ENCODE peak calls at places on chromosomes 4 and X, in five cellular contexts. I, U, S, B and W are unnamed samples.

GRCh38 chr4:25993564-25994185 is 79.7 kb downstream of the SMIM20 start:
- DNase-seq in I (no peak), U (peak; percentile 13), S (peak; percentile 27), B (peak; percentile 22), W (no peak)

GRCh38 chrX:10634681-10635161 is 14.3 kb upstream of the MID1 start:
- DNase-seq in I (peak; percentile 59), U (peak; percentile 71), S (no peak), B (peak; percentile 21), W (no peak)

GRCh38 chr4:184728858-184729257 is 5.0 kb downstream of the CENPU start:
- DNase-seq in I (no peak), U (no peak), S (no peak), B (no peak), W (no peak)

GRCh38 chr4:53777244-53777984 is 186.1 kb upstream of the LNX1 start:
- DNase-seq in I (peak; percentile 35), U (peak; percentile 15), S (no peak), B (no peak), W (peak; percentile 63)

GRCh38 chr4:153174821-153175567 is 29.2 kb upstream of the TRIM2 start:
- DNase-seq in I (no peak), U (no peak), S (no peak), B (no peak), W (no peak)

GRCh38 chr4:140308366-140309123 is 64.9 kb upstream of the SCOC start:
- DNase-seq in I (no peak), U (no peak), S (peak; percentile 75), B (peak; percentile 67), W (peak; percentile 32)

GRCh38 chr4:93169966-93170365 is 658.6 kb upstream of the ATOH1 start:
- DNase-seq in I (no peak), U (no peak), S (no peak), B (no peak), W (no peak)

GRCh38 chr4:124135409-124135813 is 577.1 kb downstream of the ANKRD50 start:
- DNase-seq in I (peak; percentile 24), U (no peak), S (no peak), B (no peak), W (no peak)

GRCh38 chr4:96352051-96352517 is 512.2 kb downstream of the PDHA2 start:
- DNase-seq in I (no peak), U (no peak), S (no peak), B (no peak), W (no peak)

GRCh38 chr4:160717848-160718247 is 1446.0 kb downstream of the FSTL5 start:
- DNase-seq in I (no peak), U (no peak), S (no peak), B (no peak), W (no peak)

GRCh38 chr4:132614682-132615081 is 534.4 kb upstream of the PCDH10 start:
- DNase-seq in I (no peak), U (no peak), S (no peak), B (no peak), W (no peak)

GRCh38 chr4:110869862-110870577 is 247.1 kb upstream of the PITX2 start:
- DNase-seq in I (no peak), U (no peak), S (no peak), B (no peak), W (no peak)

GRCh38 chr4:94354474-94354896 is 11.8 kb upstream of the HPGDS start:
- DNase-seq in I (no peak), U (no peak), S (no peak), B (no peak), W (no peak)

GRCh38 chr4:107736924-107737448 is 17.0 kb upstream of the PAPSS1 start:
- DNase-seq in I (no peak), U (peak; percentile 31), S (no peak), B (no peak), W (no peak)

GRCh38 chrX:133676344-133677122 is 261.2 kb upstream of the GPC4 start:
- DNase-seq in I (no peak), U (no peak), S (no peak), B (no peak), W (no peak)

GRCh38 chr4:81648576-81649272 is 177.0 kb upstream of the RASGEF1B start:
- DNase-seq in I (no peak), U (no peak), S (no peak), B (no peak), W (no peak)

GRCh38 chr4:14857986-14858385 is 144.3 kb upstream of the CPEB2 start:
- DNase-seq in I (no peak), U (no peak), S (no peak), B (no peak), W (no peak)

GRCh38 chr4:8269535-8270417 is at the start of gene HTRA3:
- DNase-seq in I (no peak), U (no peak), S (peak; percentile 66), B (no peak), W (no peak)

GRCh38 chrX:47185241-47185640 is 8.4 kb upstream of the UBA1 start:
- DNase-seq in I (no peak), U (no peak), S (no peak), B (no peak), W (no peak)

GRCh38 chr4:9765091-9765490 is 16.3 kb upstream of the DRD5 start:
- DNase-seq in I (no peak), U (no peak), S (no peak), B (no peak), W (no peak)

GRCh38 chrX:56505866-56506265 is 57.6 kb upstream of the UBQLN2 start:
- DNase-seq in I (no peak), U (no peak), S (no peak), B (no peak), W (no peak)

GRCh38 chr4:36388710-36389109 is 107.3 kb downstream of the DTHD1 start:
- DNase-seq in I (no peak), U (no peak), S (no peak), B (no peak), W (no peak)

GRCh38 chrX:51891821-51892551 is 1.4 kb upstream of the MAGED1 start:
- DNase-seq in I (peak; percentile 53), U (no peak), S (peak; percentile 33), B (peak; percentile 61), W (peak; percentile 81)

GRCh38 chr4:123640271-123640670 is 243.7 kb downstream of the SPRY1 start:
- DNase-seq in I (no peak), U (no peak), S (no peak), B (no peak), W (no peak)

GRCh38 chrX:5876984-5877655 is 351.5 kb downstream of the NLGN4X start:
- DNase-seq in I (no peak), U (peak; percentile 0), S (no peak), B (no peak), W (no peak)

GRCh38 chr4:122898370-122899150 is 23.8 kb downstream of the NUDT6 start:
- DNase-seq in I (peak; percentile 77), U (peak; percentile 52), S (no peak), B (no peak), W (peak; percentile 77)

GRCh38 chr4:165787516-165788274 is 85.3 kb upstream of the TLL1 start:
- DNase-seq in I (no peak), U (no peak), S (no peak), B (no peak), W (no peak)

GRCh38 chr4:2412534-2412884 is 5.9 kb downstream of the ZFYVE28 start:
- DNase-seq in I (no peak), U (no peak), S (no peak), B (no peak), W (no peak)

GRCh38 chr4:32087211-32087610 is 1367.0 kb downstream of the PCDH7 start:
- DNase-seq in I (no peak), U (no peak), S (no peak), B (no peak), W (no peak)

GRCh38 chr4:125085-125820 is 952 bp downstream of the ZNF718 start:
- DNase-seq in I (no peak), U (no peak), S (peak; percentile 34), B (no peak), W (no peak)

DNA sequence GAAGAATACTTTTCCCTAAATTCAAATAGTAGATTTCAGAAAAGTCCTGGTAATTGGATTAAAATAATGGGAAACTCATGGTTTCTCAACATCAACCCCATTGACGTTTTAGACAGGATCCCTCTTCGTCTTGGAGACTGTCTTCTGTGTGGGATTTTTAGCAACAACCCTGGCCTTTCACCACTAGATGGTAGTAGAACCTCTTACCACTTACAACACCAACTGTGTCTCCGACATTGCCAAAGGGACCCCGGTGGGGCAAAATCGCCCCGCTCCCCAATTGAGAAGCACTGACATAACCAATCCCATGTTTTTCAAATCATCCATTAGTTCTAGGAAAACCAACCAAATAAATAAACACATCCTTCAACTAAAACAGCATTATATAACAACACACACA is 16.9 kb upstream of the ANOS1 start:
- DNase-seq in I (no peak), U (peak; percentile 43), S (no peak), B (no peak), W (no peak)
- TF ChIP-seq CTCF in I (peak; percentile 60), U (peak; percentile 50), S (peak; percentile 54), B (no peak), W (peak; percentile 71)

DNA sequence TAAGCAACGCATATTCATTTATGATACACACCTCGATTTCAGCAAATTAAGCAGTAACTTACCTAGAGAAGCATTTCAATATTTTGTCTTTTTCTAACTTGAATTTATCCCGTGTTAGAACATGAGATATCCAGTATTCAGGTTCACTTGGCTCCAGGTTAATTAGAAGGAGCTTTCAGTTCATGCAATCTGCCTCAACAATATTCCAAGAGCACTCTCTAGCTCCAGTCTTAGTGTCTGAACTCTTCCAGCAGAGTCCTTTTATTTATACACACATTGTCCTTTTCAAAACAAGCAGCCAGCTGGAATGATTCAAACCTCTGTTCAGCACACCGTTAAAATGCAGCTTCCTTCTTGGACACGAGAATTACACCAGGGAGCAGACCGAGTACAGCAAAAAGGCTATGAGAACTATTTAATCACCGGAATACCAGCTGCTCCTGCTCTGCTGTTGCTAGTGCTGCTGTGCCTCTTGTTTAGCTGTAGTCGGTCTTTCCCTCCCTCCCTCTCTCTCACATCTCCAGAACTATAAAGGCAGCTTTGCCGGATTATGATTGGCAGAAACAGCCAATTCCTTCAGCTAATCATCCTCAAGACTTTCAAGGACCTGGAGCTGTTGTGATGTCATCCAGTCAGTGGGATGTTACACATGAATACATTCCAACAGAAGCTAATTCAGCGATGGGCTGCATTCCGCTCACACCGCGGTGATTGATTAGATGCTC is at the start of gene NDST4:
- DNase-seq in I (no peak), U (no peak), S (no peak), B (no peak), W (no peak)
- H3K4me3 ChIP-seq in I (no peak within 1 kb of the TSS), U (no peak within 1 kb of the TSS), S (peak within 1 kb of the TSS; percentile 4), B (no peak within 1 kb of the TSS), W (no peak within 1 kb of the TSS)

DNA sequence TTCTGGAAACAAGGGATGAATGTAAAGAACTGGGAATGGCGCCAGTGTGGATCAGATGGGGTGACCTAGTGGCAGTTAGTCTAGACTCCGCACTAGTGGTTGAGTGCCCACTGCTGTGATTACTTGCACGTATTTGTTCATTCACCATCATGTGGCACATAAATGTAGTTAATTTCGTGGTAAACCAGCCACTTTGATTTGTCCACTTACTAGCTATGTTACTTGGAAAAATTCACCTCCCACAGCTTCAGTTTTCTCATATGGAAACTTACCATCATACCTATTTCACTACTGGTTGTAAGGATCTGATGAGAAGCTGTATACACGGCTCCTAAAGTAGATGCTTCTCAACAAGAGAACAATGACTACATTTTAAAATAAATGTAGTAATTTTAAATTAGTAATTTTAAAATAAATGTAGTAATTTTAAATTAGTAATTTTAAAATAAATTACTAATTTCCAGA is 394 bp upstream of the DYNLT3 start:
- DNase-seq in I (no peak), U (no peak), S (no peak), B (no peak), W (no peak)
- TF ChIP-seq CTCF in I (no peak), U (no peak), S (no peak), B (no peak), W (no peak)

DNA sequence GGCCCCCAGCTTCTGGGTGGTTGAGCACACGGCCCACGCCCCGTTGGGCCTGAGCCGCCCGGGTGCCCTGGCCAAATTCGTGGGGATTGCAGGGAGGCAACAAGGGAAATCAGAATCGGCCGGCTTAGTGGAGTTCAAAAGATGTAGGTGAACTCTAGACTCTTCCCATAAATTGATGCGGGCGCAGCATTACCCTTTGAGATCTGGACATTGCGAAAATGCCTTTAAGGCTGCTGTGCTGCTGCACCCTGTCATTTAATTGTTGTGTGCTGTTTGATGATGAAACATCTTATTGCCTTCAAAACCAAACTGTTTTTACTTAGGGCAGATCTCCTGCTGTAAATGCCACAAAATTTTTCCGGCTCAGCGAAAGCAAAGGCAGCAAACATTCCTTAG is 409 bp upstream of the MPP1 start:
- DNase-seq in I (no peak), U (no peak), S (no peak), B (no peak), W (no peak)
- H3K4me3 ChIP-seq in I (peak overlapping the region; percentile 48), U (peak overlapping the region; percentile 59), S (peak overlapping the region; percentile 78), B (no peak overlapping the region), W (peak overlapping the region; percentile 73)